ENCODE peak calls at places on chromosomes 2 and 18, in six cellular contexts. One of them, this sample, is unnamed.

GRCh38 chr2:240983361-240983995 is 14.9 kb upstream of the SNED1 start:
- DNase-seq in IMR-90: peak; percentile 16
- DNase-seq in mesenchymal stem cell: no peak
- DNase-seq in neuronal stem cell: no peak
- DNase-seq in H1: peak; percentile 68
- DNase-seq in H9: peak; percentile 89
- DNase-seq in this sample: peak; percentile 85

GRCh38 chr2:183248866-183249567 is 124.8 kb downstream of the NUP35 start:
- DNase-seq in IMR-90: peak; percentile 23
- DNase-seq in neuronal stem cell: peak; percentile 32
- DNase-seq in mesenchymal stem cell: peak; percentile 44
- DNase-seq in H9: no peak
- DNase-seq in H1: no peak
- DNase-seq in this sample: peak; percentile 40

GRCh38 chr2:174753038-174753633 is 11.1 kb downstream of the CHRNA1 start:
- DNase-seq in H9: no peak
- DNase-seq in mesenchymal stem cell: no peak
- DNase-seq in IMR-90: no peak
- DNase-seq in neuronal stem cell: no peak
- DNase-seq in H1: no peak
- DNase-seq in this sample: no peak

GRCh38 chr2:37639631-37640030 is 31.8 kb downstream of the CDC42EP3 start:
- DNase-seq in neuronal stem cell: no peak
- DNase-seq in H1: no peak
- DNase-seq in H9: no peak
- DNase-seq in mesenchymal stem cell: no peak
- DNase-seq in IMR-90: no peak
- DNase-seq in this sample: no peak

GRCh38 chr2:11477994-11478393 is 12.0 kb upstream of the E2F6 start:
- DNase-seq in H1: no peak
- DNase-seq in neuronal stem cell: peak; percentile 91
- DNase-seq in IMR-90: peak; percentile 85
- DNase-seq in mesenchymal stem cell: peak; percentile 83
- DNase-seq in H9: peak; percentile 82
- DNase-seq in this sample: peak; percentile 89

GRCh38 chr2:43224131-43224570 is 2.3 kb downstream of the ZFP36L2 start:
- DNase-seq in IMR-90: peak; percentile 72
- DNase-seq in H1: no peak
- DNase-seq in mesenchymal stem cell: peak; percentile 85
- DNase-seq in H9: peak; percentile 78
- DNase-seq in neuronal stem cell: peak; percentile 70
- DNase-seq in this sample: peak; percentile 94

GRCh38 chr18:56691530-56691929 is 40.4 kb downstream of the WDR7 start:
- DNase-seq in neuronal stem cell: no peak
- DNase-seq in H1: no peak
- DNase-seq in mesenchymal stem cell: no peak
- DNase-seq in IMR-90: no peak
- DNase-seq in H9: no peak
- DNase-seq in this sample: no peak

GRCh38 chr2:231168460-231169139 is 29.8 kb upstream of the ARMC9 start:
- DNase-seq in IMR-90: no peak
- DNase-seq in H9: no peak
- DNase-seq in H1: no peak
- DNase-seq in neuronal stem cell: no peak
- DNase-seq in mesenchymal stem cell: no peak
- DNase-seq in this sample: no peak

GRCh38 chr2:110659248-110659647 is 18.6 kb downstream of the BUB1 start:
- DNase-seq in mesenchymal stem cell: no peak
- DNase-seq in IMR-90: peak; percentile 49
- DNase-seq in H9: no peak
- DNase-seq in neuronal stem cell: no peak
- DNase-seq in H1: no peak
- DNase-seq in this sample: no peak

GRCh38 chr2:44268259-44268649 is 7.0 kb upstream of the SLC3A1 start:
- DNase-seq in mesenchymal stem cell: peak; percentile 47
- DNase-seq in IMR-90: peak; percentile 41
- DNase-seq in H9: no peak
- DNase-seq in H1: no peak
- DNase-seq in neuronal stem cell: no peak
- DNase-seq in this sample: peak; percentile 80

GRCh38 chr2:99748344-99748743 is 258.5 kb upstream of the REV1 start:
- DNase-seq in H9: no peak
- DNase-seq in IMR-90: no peak
- DNase-seq in mesenchymal stem cell: no peak
- DNase-seq in neuronal stem cell: no peak
- DNase-seq in H1: peak; percentile 13
- DNase-seq in this sample: peak; percentile 84

GRCh38 chr2:173720310-173720709 is 244.9 kb downstream of the SP3 start:
- DNase-seq in mesenchymal stem cell: no peak
- DNase-seq in H1: no peak
- DNase-seq in H9: no peak
- DNase-seq in IMR-90: peak; percentile 60
- DNase-seq in neuronal stem cell: no peak
- DNase-seq in this sample: peak; percentile 8

GRCh38 chr2:43393918-43394317 is 167.5 kb upstream of the ZFP36L2 start:
- DNase-seq in H1: no peak
- DNase-seq in mesenchymal stem cell: no peak
- DNase-seq in neuronal stem cell: no peak
- DNase-seq in H9: no peak
- DNase-seq in IMR-90: no peak
- DNase-seq in this sample: no peak

GRCh38 chr2:157839822-157840221 is 36.3 kb downstream of the ACVR1 start:
- DNase-seq in neuronal stem cell: peak; percentile 9
- DNase-seq in H9: no peak
- DNase-seq in mesenchymal stem cell: no peak
- DNase-seq in IMR-90: no peak
- DNase-seq in H1: no peak
- DNase-seq in this sample: peak; percentile 62

GRCh38 chr2:85253890-85254289 is 73.9 kb downstream of the TGOLN2 start:
- DNase-seq in H9: no peak
- DNase-seq in IMR-90: no peak
- DNase-seq in neuronal stem cell: no peak
- DNase-seq in H1: no peak
- DNase-seq in mesenchymal stem cell: no peak
- DNase-seq in this sample: no peak

DNA sequence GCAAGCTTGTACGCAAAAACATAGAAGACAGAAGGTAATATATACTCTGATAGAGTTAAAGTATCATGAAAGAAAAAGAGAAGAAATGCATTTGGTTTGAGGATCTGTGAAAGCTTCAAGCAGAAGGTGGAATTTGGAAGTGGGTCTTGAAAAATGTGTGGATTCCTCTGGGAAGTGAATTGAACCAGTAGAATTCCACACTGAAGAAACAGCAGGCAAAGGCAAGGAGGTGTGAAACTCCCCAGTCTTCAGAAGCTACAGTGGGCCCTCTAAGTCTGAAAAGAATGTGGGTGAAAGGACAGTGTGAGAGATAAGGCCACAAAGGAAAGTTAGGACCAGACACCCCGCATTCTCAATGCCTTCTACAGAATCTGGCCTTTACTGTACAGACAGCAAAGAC is 25.6 kb downstream of the COBLL1 start:
- DNase-seq in H1: no peak
- DNase-seq in neuronal stem cell: no peak
- DNase-seq in H9: no peak
- DNase-seq in IMR-90: no peak
- DNase-seq in mesenchymal stem cell: no peak
- DNase-seq in this sample: peak; percentile 91
- H4K8ac ChIP-seq in H1: no peak overlapping the region
- H4K8ac ChIP-seq in neuronal stem cell: no peak overlapping the region
- H4K8ac ChIP-seq in H9: no peak overlapping the region
- H4K8ac ChIP-seq in IMR-90: no peak overlapping the region
- H4K8ac ChIP-seq in mesenchymal stem cell: no peak overlapping the region
- H4K8ac ChIP-seq in this sample: no peak overlapping the region

DNA sequence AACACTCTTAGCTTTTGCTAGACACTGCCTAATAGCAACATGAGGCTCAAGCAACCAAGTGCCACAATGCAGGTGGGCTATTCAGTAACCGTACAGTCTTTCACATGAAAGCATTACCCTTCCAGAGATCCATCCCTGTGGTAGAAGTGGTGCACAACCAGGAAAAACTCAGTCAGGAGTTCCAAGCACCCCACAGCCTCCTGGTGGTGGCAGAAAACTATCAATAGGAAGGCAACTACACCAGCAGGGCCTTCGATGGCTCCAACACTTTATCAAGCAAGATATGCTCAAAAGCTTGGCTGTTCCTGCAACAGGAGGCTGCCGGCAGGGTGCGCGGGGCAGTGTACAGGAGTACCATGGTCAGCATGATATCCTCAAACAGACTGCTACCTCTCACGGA is 176.1 kb upstream of the DLGAP1 start:
- DNase-seq in H9: peak; percentile 35
- DNase-seq in neuronal stem cell: no peak
- DNase-seq in mesenchymal stem cell: no peak
- DNase-seq in H1: no peak
- DNase-seq in IMR-90: no peak
- DNase-seq in this sample: peak; percentile 44
- H2AK5ac ChIP-seq in H9: no peak overlapping the region
- H2AK5ac ChIP-seq in neuronal stem cell: no peak overlapping the region
- H2AK5ac ChIP-seq in mesenchymal stem cell: no peak overlapping the region
- H2AK5ac ChIP-seq in H1: no peak overlapping the region
- H2AK5ac ChIP-seq in IMR-90: no peak overlapping the region
- H2AK5ac ChIP-seq in this sample: no peak overlapping the region

GRCh38 chr18:79680100-79680879 is 687 bp downstream of the CTDP1 start:
- DNase-seq in H1: no peak
- DNase-seq in IMR-90: peak; percentile 52
- DNase-seq in neuronal stem cell: peak; percentile 12
- DNase-seq in H9: no peak
- DNase-seq in mesenchymal stem cell: peak; percentile 71
- DNase-seq in this sample: peak; percentile 55
- H4K8ac ChIP-seq in H1: peak overlapping the region; percentile 100
- H4K8ac ChIP-seq in IMR-90: no peak overlapping the region
- H4K8ac ChIP-seq in neuronal stem cell: no peak overlapping the region
- H4K8ac ChIP-seq in H9: no peak overlapping the region
- H4K8ac ChIP-seq in mesenchymal stem cell: peak overlapping the region; percentile 73
- H4K8ac ChIP-seq in this sample: no peak overlapping the region

DNA sequence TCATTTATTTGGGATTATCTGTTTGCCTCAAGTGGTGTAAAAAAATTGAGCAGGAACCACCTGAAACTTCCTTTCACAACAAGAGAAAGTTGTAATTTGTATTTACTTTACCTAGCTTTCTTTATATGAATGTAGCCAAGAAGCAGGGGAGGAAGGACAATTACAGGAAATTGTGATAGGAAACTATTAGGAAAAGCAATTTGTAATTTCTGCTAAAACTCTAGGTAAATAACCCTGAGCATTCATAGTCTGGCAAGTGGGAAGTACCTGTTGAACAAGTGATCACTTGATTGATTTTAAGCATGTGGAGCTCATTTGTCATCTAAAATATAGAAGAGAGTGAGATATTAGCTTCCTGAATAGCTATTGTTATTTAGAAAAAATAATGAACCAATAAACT is 5.0 kb downstream of the TFPI start:
- DNase-seq in H1: no peak
- DNase-seq in neuronal stem cell: no peak
- DNase-seq in H9: no peak
- DNase-seq in IMR-90: no peak
- DNase-seq in mesenchymal stem cell: no peak
- DNase-seq in this sample: no peak
- H2AK5ac ChIP-seq in H1: no peak overlapping the region
- H2AK5ac ChIP-seq in neuronal stem cell: no peak overlapping the region
- H2AK5ac ChIP-seq in H9: no peak overlapping the region
- H2AK5ac ChIP-seq in IMR-90: no peak overlapping the region
- H2AK5ac ChIP-seq in mesenchymal stem cell: no peak overlapping the region
- H2AK5ac ChIP-seq in this sample: no peak overlapping the region

GRCh38 chr2:69149631-69150215 is 136.7 kb downstream of the ANTXR1 start:
- DNase-seq in H1: peak; percentile 36
- DNase-seq in neuronal stem cell: peak; percentile 23
- DNase-seq in mesenchymal stem cell: peak; percentile 85
- DNase-seq in H9: peak; percentile 62
- DNase-seq in IMR-90: peak; percentile 68
- DNase-seq in this sample: peak; percentile 95

GRCh38 chr2:69145204-69145603 is 132.2 kb downstream of the ANTXR1 start:
- DNase-seq in neuronal stem cell: no peak
- DNase-seq in H1: no peak
- DNase-seq in mesenchymal stem cell: no peak
- DNase-seq in H9: no peak
- DNase-seq in IMR-90: no peak
- DNase-seq in this sample: no peak

GRCh38 chr2:69143726-69144360 is 130.9 kb downstream of the ANTXR1 start:
- DNase-seq in IMR-90: peak; percentile 35
- DNase-seq in mesenchymal stem cell: no peak
- DNase-seq in H9: no peak
- DNase-seq in H1: no peak
- DNase-seq in neuronal stem cell: no peak
- DNase-seq in this sample: peak; percentile 59

GRCh38 chr2:69151974-69152373 is 139.0 kb downstream of the ANTXR1 start:
- DNase-seq in IMR-90: no peak
- DNase-seq in neuronal stem cell: no peak
- DNase-seq in H9: no peak
- DNase-seq in H1: no peak
- DNase-seq in mesenchymal stem cell: no peak
- DNase-seq in this sample: no peak

GRCh38 chr2:69147841-69148533 is 135.0 kb downstream of the ANTXR1 start:
- DNase-seq in H1: no peak
- DNase-seq in mesenchymal stem cell: no peak
- DNase-seq in IMR-90: no peak
- DNase-seq in neuronal stem cell: no peak
- DNase-seq in H9: no peak
- DNase-seq in this sample: peak; percentile 72
- H4K8ac ChIP-seq in H1: no peak overlapping the region
- H4K8ac ChIP-seq in mesenchymal stem cell: peak overlapping the region; percentile 63
- H4K8ac ChIP-seq in IMR-90: no peak overlapping the region
- H4K8ac ChIP-seq in neuronal stem cell: no peak overlapping the region
- H4K8ac ChIP-seq in H9: no peak overlapping the region
- H4K8ac ChIP-seq in this sample: no peak overlapping the region

DNA sequence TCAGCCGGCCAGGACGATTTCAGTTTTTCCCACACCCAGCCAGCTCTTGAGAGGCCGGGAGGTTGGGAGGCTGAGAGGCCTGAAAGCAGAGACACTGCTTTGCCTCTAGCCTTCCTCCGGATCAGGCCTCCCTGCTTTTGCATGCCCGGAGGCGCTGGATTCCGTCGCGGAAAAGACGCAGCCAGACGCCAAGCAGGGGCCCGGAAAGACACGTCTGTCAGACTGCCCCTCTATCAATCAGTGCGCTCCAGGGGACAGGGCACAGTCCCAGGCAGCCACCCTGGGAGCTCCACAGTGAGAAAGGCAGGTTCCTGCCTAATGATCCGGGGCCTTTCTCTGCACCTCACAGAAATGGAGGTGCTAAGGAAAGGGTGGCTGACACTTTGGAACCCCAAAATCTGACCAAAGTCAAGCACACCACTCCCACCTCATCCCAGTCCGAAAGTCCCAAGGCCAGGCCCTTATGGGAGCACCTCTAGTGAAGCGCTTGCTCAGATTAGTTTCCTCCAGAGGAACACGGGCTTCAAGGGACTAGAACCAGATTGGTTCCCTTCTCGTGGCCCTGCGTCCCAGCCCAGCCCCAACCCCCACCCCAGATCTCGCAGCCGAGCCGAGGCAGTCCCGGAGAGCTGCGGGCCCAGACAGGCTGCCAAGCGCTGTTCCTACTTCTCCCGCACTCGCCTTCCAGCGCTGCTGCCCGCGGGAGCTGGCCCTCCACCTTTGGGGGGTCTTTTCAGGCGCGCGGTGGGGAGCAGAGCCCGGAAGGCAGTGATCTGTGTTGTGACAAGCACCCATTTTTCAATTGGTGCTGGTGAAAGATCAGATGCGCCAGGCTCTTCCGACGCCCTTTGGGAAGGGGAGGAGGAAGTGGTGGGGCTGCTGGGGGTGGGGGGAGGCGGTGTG is 5.0 kb downstream of the DLX1 start:
- DNase-seq in H9: peak; percentile 77
- DNase-seq in IMR-90: no peak
- DNase-seq in H1: no peak
- DNase-seq in neuronal stem cell: peak; percentile 30
- DNase-seq in mesenchymal stem cell: no peak
- DNase-seq in this sample: peak; percentile 74
- H2AK5ac ChIP-seq in H9: no peak overlapping the region
- H2AK5ac ChIP-seq in IMR-90: no peak overlapping the region
- H2AK5ac ChIP-seq in H1: no peak overlapping the region
- H2AK5ac ChIP-seq in neuronal stem cell: peak overlapping the region; percentile 77
- H2AK5ac ChIP-seq in mesenchymal stem cell: no peak overlapping the region
- H2AK5ac ChIP-seq in this sample: no peak overlapping the region